ENCODE peak calls at places on chromosomes 13 and 19, in six cellular contexts. F is fibroblast of lung, N is AG04450, A is cardiac muscle cell, P is heart right ventricle, C is left ventricle myocardium inferior. K is an unnamed sample.
A peak's percentile ranks its signal among the peaks of the same experiment; 100 is the strongest.

GRCh38 chr19:31166206-31166605 is 183.0 kb downstream of the TSHZ3 start:
- DNase-seq in F (no peak), N (no peak), A (no peak), P (no peak), C (no peak), K (no peak)

GRCh38 chr13:109816979-109817275 is 30.5 kb upstream of the IRS2 start:
- DNase-seq in F (peak; percentile 25), N (no peak), A (peak; percentile 42), P (no peak), C (no peak), K (no peak)

GRCh38 chr19:23787106-23787505 is 28.4 kb upstream of the ZNF681 start:
- DNase-seq in F (peak; percentile 26), N (no peak), A (peak; percentile 20), P (no peak), C (no peak), K (no peak)

GRCh38 chr19:9871626-9872338 is 36.7 kb downstream of the PIN1 start:
- DNase-seq in F (no peak), N (no peak), A (no peak), P (no peak), C (no peak), K (no peak)

GRCh38 chr13:108193806-108194205 is 21.5 kb downstream of the LIG4 start:
- DNase-seq in F (no peak), N (no peak), A (no peak), P (no peak), C (no peak), K (no peak)

GRCh38 chr13:102645701-102646100 is 48.9 kb downstream of the TPP2 start:
- DNase-seq in F (no peak), N (no peak), A (no peak), P (no peak), C (no peak), K (no peak)

GRCh38 chr13:34816543-34816942 is 125.5 kb upstream of the NBEA start:
- DNase-seq in F (peak; percentile 1), N (no peak), A (peak; percentile 5), P (no peak), C (no peak), K (no peak)

GRCh38 chr19:48244289-48244688 is 11.4 kb downstream of the CARD8 start:
- DNase-seq in F (no peak), N (no peak), A (peak; percentile 41), P (no peak), C (no peak), K (no peak)

GRCh38 chr19:33167438-33167837 is 26.7 kb upstream of the LRP3 start:
- DNase-seq in F (no peak), N (no peak), A (no peak), P (no peak), C (no peak), K (no peak)

GRCh38 chr13:96104516-96104915 is 14.6 kb downstream of the HS6ST3 start:
- DNase-seq in F (no peak), N (no peak), A (no peak), P (no peak), C (no peak), K (no peak)

GRCh38 chr19:19588546-19588945 is 29.9 kb downstream of the PBX4 start:
- DNase-seq in F (no peak), N (no peak), A (no peak), P (no peak), C (no peak), K (no peak)

GRCh38 chr13:44471686-44472085 is 98.1 kb downstream of the SERP2 start:
- DNase-seq in F (peak; percentile 28), N (no peak), A (peak; percentile 38), P (no peak), C (no peak), K (no peak)

GRCh38 chr13:93080587-93080986 is 146.0 kb upstream of the GPC6 start:
- DNase-seq in F (peak; percentile 9), N (no peak), A (peak; percentile 59), P (no peak), C (no peak), K (no peak)

GRCh38 chr19:11018179-11018578 is 57.3 kb downstream of the SMARCA4 start:
- DNase-seq in F (no peak), N (no peak), A (no peak), P (no peak), C (no peak), K (no peak)

GRCh38 chr19:13884726-13885591 is 8.0 kb downstream of the NANOS3 start:
- DNase-seq in F (no peak), N (no peak), A (no peak), P (no peak), C (no peak), K (peak; percentile 84)

GRCh38 chr19:7507884-7508283 is 8.0 kb upstream of the ZNF358 start:
- DNase-seq in F (peak; percentile 85), N (peak; percentile 37), A (peak; percentile 82), P (peak; percentile 67), C (peak; percentile 55), K (peak; percentile 95)

GRCh38 chr19:11180346-11180745 is 17.0 kb downstream of the KANK2 start:
- DNase-seq in F (no peak), N (no peak), A (no peak), P (no peak), C (no peak), K (no peak)

GRCh38 chr19:4035582-4035981 is 28.0 kb downstream of the PIAS4 start:
- DNase-seq in F (no peak), N (no peak), A (no peak), P (no peak), C (no peak), K (no peak)

GRCh38 chr19:12995596-12996541 is 594 bp downstream of the NFIX start:
- DNase-seq in F (peak; percentile 36), N (no peak), A (peak; percentile 48), P (no peak), C (no peak), K (peak; percentile 80)

GRCh38 chr19:607301-608154 is 17.8 kb downstream of the HCN2 start:
- DNase-seq in F (no peak), N (no peak), A (no peak), P (no peak), C (no peak), K (no peak)

GRCh38 chr13:50379584-50379983 is 364.3 kb downstream of the KCNRG start:
- DNase-seq in F (no peak), N (no peak), A (no peak), P (no peak), C (no peak), K (no peak)

GRCh38 chr13:35979378-35979911 is 151.7 kb downstream of the DCLK1 start:
- DNase-seq in F (peak; percentile 99), N (peak; percentile 60), A (peak; percentile 97), P (peak; percentile 38), C (peak; percentile 50), K (peak; percentile 71)

GRCh38 chr19:17616961-17617806 is 61.7 kb downstream of the COLGALT1 start:
- DNase-seq in F (no peak), N (no peak), A (peak; percentile 25), P (no peak), C (no peak), K (no peak)

GRCh38 chr13:32254916-32255743 is 60.0 kb downstream of the ZAR1L start:
- DNase-seq in F (no peak), N (no peak), A (no peak), P (no peak), C (no peak), K (no peak)
- H3K27ac ChIP-seq in F (no peak overlapping the region), N (no peak overlapping the region), A (no peak overlapping the region), P (peak overlapping the region; percentile 89), C (peak overlapping the region; percentile 93), K (no peak overlapping the region)

GRCh38 chr13:29567411-29567810 is 28.1 kb downstream of the SLC7A1 start:
- DNase-seq in F (no peak), N (no peak), A (no peak), P (no peak), C (no peak), K (no peak)
- H3K27ac ChIP-seq in F (no peak overlapping the region), N (no peak overlapping the region), A (no peak overlapping the region), P (no peak overlapping the region), C (no peak overlapping the region), K (no peak overlapping the region)

GRCh38 chr19:37998801-37999308 is 91.8 kb downstream of the SIPA1L3 start:
- DNase-seq in F (no peak), N (no peak), A (no peak), P (no peak), C (no peak), K (no peak)
- H3K27ac ChIP-seq in F (peak overlapping the region; percentile 91), N (peak overlapping the region; percentile 92), A (no peak overlapping the region), P (peak overlapping the region; percentile 52), C (peak overlapping the region; percentile 75), K (peak overlapping the region; percentile 83)

GRCh38 chr13:30124131-30124768 is 183.1 kb downstream of the KATNAL1 start:
- DNase-seq in F (no peak), N (no peak), A (no peak), P (no peak), C (no peak), K (no peak)
- H3K27ac ChIP-seq in F (no peak overlapping the region), N (no peak overlapping the region), A (no peak overlapping the region), P (no peak overlapping the region), C (no peak overlapping the region), K (no peak overlapping the region)

GRCh38 chr19:5048727-5049553 is 80.0 kb downstream of the KDM4B start:
- DNase-seq in F (peak; percentile 53), N (no peak), A (peak; percentile 65), P (no peak), C (no peak), K (no peak)
- H3K27ac ChIP-seq in F (no peak overlapping the region), N (peak overlapping the region; percentile 21), A (peak overlapping the region; percentile 75), P (no peak overlapping the region), C (no peak overlapping the region), K (no peak overlapping the region)

GRCh38 chr19:52956917-52957316 is 5.8 kb downstream of the ZNF816 start:
- DNase-seq in F (no peak), N (no peak), A (no peak), P (no peak), C (no peak), K (no peak)
- H3K27ac ChIP-seq in F (no peak overlapping the region), N (no peak overlapping the region), A (no peak overlapping the region), P (no peak overlapping the region), C (no peak overlapping the region), K (no peak overlapping the region)

K was measured in kidney.